ENCODE peak calls at places on chromosomes 3 and 15, in eight cellular contexts. X is transverse colon, G is spleen, I is gastrocnemius medialis, E is suprapubic skin, O is IMR-90, C is heart left ventricle, Q is body of pancreas. V is an unnamed sample. For H3K9me3, the result is how much of the 10 kb centered on the place peaks cover.

GRCh38 chr3:175512700-175513099 is 653.6 kb downstream of the NAALADL2 start:
- DNase-seq in X (no peak), G (no peak), I (no peak), E (no peak), O (no peak), C (no peak), Q (no peak), V (no peak)

GRCh38 chr3:119418641-119419040 is 44.8 kb downstream of the TMEM39A start:
- DNase-seq in X (no peak), G (no peak), I (no peak), E (no peak), O (peak), C (no peak), Q (no peak), V (no peak)

GRCh38 chr3:128095222-128095703 is 28.3 kb downstream of the RUVBL1 start:
- DNase-seq in X (peak), G (peak), I (peak), E (no peak), O (peak), C (peak), Q (peak), V (no peak)

GRCh38 chr15:92083190-92083589 is 229.7 kb downstream of the SLCO3A1 start:
- DNase-seq in X (no peak), G (no peak), I (peak), E (no peak), O (no peak), C (no peak), Q (no peak), V (no peak)

GRCh38 chr3:183253961-183254815 is 1.1 kb downstream of the B3GNT5 start:
- DNase-seq in X (peak), G (peak), I (peak), E (no peak), O (peak), C (peak), Q (peak), V (no peak)

GRCh38 chr3:196948442-196949365 is 6.4 kb upstream of the NCBP2 start:
- DNase-seq in X (no peak), G (no peak), I (no peak), E (no peak), O (no peak), C (no peak), Q (no peak), V (no peak)

GRCh38 chr3:37609711-37610110 is 252.0 kb upstream of the CTDSPL start:
- DNase-seq in X (no peak), G (no peak), I (no peak), E (no peak), O (no peak), C (no peak), Q (no peak), V (no peak)

GRCh38 chr15:60859996-60860494 is 369.1 kb downstream of the RORA start:
- DNase-seq in X (no peak), G (no peak), I (peak), E (no peak), O (peak), C (no peak), Q (no peak), V (no peak)

GRCh38 chr15:42695527-42696071 is 41.3 kb downstream of the CDAN1 start:
- DNase-seq in X (no peak), G (no peak), I (no peak), E (no peak), O (no peak), C (no peak), Q (no peak), V (no peak)

GRCh38 chr3:14871456-14872200 is 52.9 kb downstream of the FGD5 start:
- DNase-seq in X (no peak), G (no peak), I (no peak), E (peak), O (no peak), C (no peak), Q (no peak), V (no peak)

GRCh38 chr3:88059380-88060160 is 515 bp downstream of the ZNF654 start:
- DNase-seq in X (peak), G (peak), I (no peak), E (no peak), O (no peak), C (no peak), Q (peak), V (no peak)

GRCh38 chr3:174958671-174959328 is 99.7 kb downstream of the NAALADL2 start:
- DNase-seq in X (no peak), G (no peak), I (no peak), E (no peak), O (peak), C (no peak), Q (no peak), V (no peak)

GRCh38 chr3:105976211-105976610 is 107.4 kb upstream of the CBLB start:
- DNase-seq in X (no peak), G (no peak), I (no peak), E (no peak), O (peak), C (no peak), Q (no peak), V (no peak)

GRCh38 chr3:43087249-43087776 is 18.6 kb downstream of the POMGNT2 start:
- DNase-seq in X (no peak), G (no peak), I (no peak), E (no peak), O (no peak), C (no peak), Q (no peak), V (no peak)

GRCh38 chr3:188656196-188656982 is 502.4 kb downstream of the LPP start:
- DNase-seq in X (no peak), G (no peak), I (peak), E (no peak), O (peak), C (no peak), Q (peak), V (no peak)

GRCh38 chr15:25051399-25052154 is 96.8 kb downstream of the SNRPN start:
- DNase-seq in X (no peak), G (peak), I (no peak), E (peak), O (no peak), C (no peak), Q (no peak), V (no peak)
- H3K9me3 ChIP-seq in X (half or more), G (half or more), I (under half), E (half or more), O (half or more), C (half or more), Q (under half), V (half or more)

DNA sequence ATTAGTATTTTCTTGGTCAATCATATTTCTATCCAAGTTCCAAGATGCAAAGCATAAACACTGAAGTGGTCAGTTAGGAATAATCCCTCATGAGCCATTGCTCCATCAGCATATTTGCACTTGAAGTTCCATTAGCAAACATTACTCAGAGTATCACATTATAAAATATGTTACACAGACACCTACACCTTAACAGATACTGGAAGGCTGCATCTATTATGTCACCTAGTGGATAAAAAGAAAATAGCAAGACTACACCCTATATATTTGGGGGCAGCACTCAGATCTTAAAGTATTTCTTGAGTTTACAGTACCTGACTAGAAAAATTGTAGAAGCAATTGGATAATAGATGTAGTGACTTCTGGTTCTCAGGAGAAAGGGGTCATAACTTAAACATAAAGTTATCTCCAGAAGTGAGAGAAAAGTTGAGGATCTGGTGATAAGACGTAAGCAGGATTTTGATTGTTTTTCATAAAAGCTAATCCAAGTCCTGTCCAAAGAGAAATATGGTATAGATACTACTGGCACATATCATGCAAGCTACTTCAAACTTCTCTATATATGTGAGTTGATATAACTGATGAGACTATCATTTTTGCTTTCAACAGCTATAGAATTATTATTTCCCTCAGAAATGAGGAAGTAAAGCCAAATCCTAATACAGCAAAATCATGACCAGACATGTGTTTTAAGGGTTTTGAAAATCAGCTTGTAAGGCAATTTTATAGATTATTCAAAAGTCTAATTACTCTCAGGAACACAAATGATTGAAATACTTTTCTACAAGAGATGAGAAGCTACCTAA is 422.2 kb downstream of the GBE1 start:
- DNase-seq in X (no peak), G (no peak), I (no peak), E (no peak), O (peak), C (no peak), Q (no peak), V (no peak)
- TF ChIP-seq CTCF in X (peak), G (no peak), I (no peak), E (no peak), O (peak), C (no peak), Q (peak), V (peak)

GRCh38 chr3:172153335-172153861 is 114.0 kb downstream of the FNDC3B start:
- DNase-seq in X (peak), G (peak), I (peak), E (peak), O (peak), C (peak), Q (peak), V (peak)
- TF ChIP-seq POLR2A in X (peak), G (no peak), I (peak), E (no peak), O (peak), C (no peak), Q (peak), V (peak)

GRCh38 chr15:93241696-93242585 is 152.9 kb upstream of the RGMA start:
- DNase-seq in X (no peak), G (no peak), I (no peak), E (no peak), O (no peak), C (no peak), Q (no peak), V (no peak)
- H3K9me3 ChIP-seq in X (under half), G (under half), I (under half), E (under half), O (under half), C (under half), Q (under half), V (under half)

GRCh38 chr3:10303105-10303504 is 10.4 kb upstream of the GHRL start:
- DNase-seq in X (no peak), G (no peak), I (no peak), E (no peak), O (no peak), C (no peak), Q (no peak), V (no peak)

GRCh38 chr3:10303785-10304184 is 11.0 kb upstream of the GHRL start:
- DNase-seq in X (no peak), G (no peak), I (no peak), E (no peak), O (no peak), C (no peak), Q (no peak), V (no peak)

GRCh38 chr3:10300087-10300486 is 7.3 kb upstream of the GHRL start:
- DNase-seq in X (no peak), G (no peak), I (no peak), E (no peak), O (no peak), C (no peak), Q (no peak), V (no peak)

GRCh38 chr3:10299679-10300078 is 6.9 kb upstream of the GHRL start:
- DNase-seq in X (no peak), G (no peak), I (no peak), E (no peak), O (no peak), C (no peak), Q (no peak), V (no peak)

DNA sequence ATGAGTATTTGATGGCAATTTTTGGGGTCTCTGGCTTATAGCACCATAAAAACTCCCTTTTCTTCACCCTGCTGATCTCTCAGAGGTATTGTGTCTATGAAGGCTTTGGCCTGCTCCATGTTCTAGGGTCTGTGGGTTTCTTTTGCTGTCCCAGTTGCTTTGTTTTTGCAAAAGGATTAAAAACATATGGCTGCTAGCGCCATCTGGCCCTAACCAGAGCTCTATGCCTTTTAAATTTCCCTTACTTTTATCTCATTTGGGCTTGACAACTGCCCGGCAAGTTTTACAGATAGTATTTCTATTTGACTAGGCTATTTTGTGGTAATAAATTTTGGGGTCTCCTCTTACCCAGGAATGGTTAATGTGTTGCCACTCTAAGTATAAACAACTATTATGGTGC is 6.4 kb upstream of the GHRL start:
- DNase-seq in X (no peak), G (no peak), I (no peak), E (no peak), O (peak), C (no peak), Q (no peak), V (no peak)
- TF ChIP-seq CTCF in X (no peak), G (no peak), I (no peak), E (no peak), O (no peak), C (no peak), Q (no peak), V (no peak)

DNA sequence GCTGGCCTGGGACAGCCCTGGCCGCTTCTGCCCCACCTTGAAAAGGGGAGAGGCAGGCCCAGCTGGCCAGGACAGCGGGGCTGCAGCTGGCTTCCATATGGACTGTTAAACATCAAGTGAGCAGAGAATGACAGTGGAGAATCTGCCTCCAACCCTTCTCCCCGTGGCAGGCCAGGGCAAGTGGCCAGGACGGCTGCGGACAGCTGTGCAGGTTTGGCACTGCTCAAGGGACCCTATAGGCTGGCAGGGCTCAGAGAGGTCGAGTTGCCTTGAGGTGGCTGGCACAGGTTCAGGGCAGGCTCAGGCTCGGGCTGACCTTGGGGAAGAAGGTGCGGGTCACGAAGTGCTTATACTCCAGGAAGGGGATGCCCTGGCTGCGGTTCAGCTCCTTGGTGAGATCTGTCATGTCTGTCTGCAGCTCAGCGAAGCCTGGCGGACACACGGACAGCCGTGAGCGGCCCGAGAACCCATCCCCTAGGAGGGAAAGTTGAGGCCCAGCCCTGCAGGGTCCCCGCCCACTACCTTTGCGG is 24.3 kb downstream of the H1-8 start:
- DNase-seq in X (no peak), G (no peak), I (no peak), E (no peak), O (no peak), C (no peak), Q (no peak), V (no peak)
- TF ChIP-seq POLR2A in X (no peak), G (no peak), I (no peak), E (no peak), O (no peak), C (no peak), Q (no peak), V (no peak)

V was measured in esophagus squamous epithelium.